ENCODE peak calls at places on chromosome 19, in four cellular contexts. P is transverse colon, L is heart right ventricle, H is astrocyte. V is an unnamed sample.
A peak's percentile ranks its signal among the peaks of the same experiment; 100 is the strongest.

GRCh38 chr19:14048439-14049153 is 13.3 kb downstream of the PALM3 start:
- DNase-seq in L (peak; percentile 42), H (no peak), P (peak; percentile 72), V (peak; percentile 89)

GRCh38 chr19:23190341-23190740 is 59.9 kb downstream of the ZNF724 start:
- DNase-seq in L (no peak), H (no peak), P (no peak), V (no peak)

GRCh38 chr19:15453091-15453498 is 3.3 kb upstream of the WIZ start:
- DNase-seq in P (no peak), H (no peak), L (no peak), V (no peak)

GRCh38 chr19:11496391-11497163 is 9.1 kb downstream of the ZNF653 start:
- DNase-seq in L (peak; percentile 36), P (peak; percentile 76), H (peak; percentile 57), V (peak; percentile 82)

GRCh38 chr19:4352701-4353121 is 9.3 kb downstream of the MPND start:
- DNase-seq in P (no peak), L (no peak), H (peak; percentile 30), V (peak; percentile 80)

GRCh38 chr19:38245826-38246498 is 10.2 kb downstream of the PPP1R14A start:
- DNase-seq in H (no peak), P (no peak), L (no peak), V (peak; percentile 93)

GRCh38 chr19:33124207-33125098 is 7.5 kb upstream of the WDR88 start:
- DNase-seq in P (no peak), L (no peak), H (no peak), V (no peak)

GRCh38 chr19:35363711-35364425 is 5.6 kb downstream of the FFAR3 start:
- DNase-seq in L (no peak), H (no peak), P (no peak), V (no peak)

GRCh38 chr19:13051581-13052165 is 51.0 kb downstream of the LYL1 start:
- DNase-seq in L (no peak), H (no peak), P (peak; percentile 76), V (peak; percentile 72)

GRCh38 chr19:10773969-10774368 is 56.1 kb downstream of the DNM2 start:
- DNase-seq in P (no peak), L (no peak), H (no peak), V (no peak)

GRCh38 chr19:56919308-56919995 is 78.9 kb upstream of the PEG3 start:
- DNase-seq in H (no peak), L (no peak), P (no peak), V (no peak)

GRCh38 chr19:13447978-13448377 is 58.3 kb downstream of the CACNA1A start:
- DNase-seq in H (no peak), L (no peak), P (no peak), V (no peak)

GRCh38 chr19:55712804-55713631 is 25.2 kb downstream of the NLRP9 start:
- DNase-seq in H (no peak), L (no peak), P (no peak), V (no peak)

GRCh38 chr19:31390721-31391120 is 41.5 kb upstream of the TSHZ3 start:
- DNase-seq in H (no peak), P (no peak), L (no peak), V (no peak)

DNA sequence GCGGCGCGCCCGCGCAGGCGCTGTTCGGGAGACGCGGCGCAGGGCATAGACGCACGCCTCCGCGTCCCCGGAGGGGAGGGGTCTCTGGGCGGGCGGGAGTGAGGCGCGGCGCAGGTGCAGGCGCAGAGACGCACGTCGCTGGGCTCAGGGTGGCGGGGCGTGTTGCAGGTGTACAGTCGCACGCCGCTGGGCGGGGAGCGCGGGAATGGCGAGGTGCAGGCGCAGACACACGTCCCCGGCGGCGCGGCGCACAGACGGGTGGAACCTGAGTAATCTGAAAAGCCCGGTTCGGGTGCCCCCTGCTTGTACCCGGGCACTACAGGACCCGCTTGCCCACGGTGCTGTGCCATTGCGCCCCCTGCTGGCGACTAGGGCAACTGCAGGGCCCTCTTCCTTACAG is 44.7 kb downstream of the PLPP2 start:
- DNase-seq in H (no peak), P (peak; percentile 7), L (no peak), V (peak; percentile 69)
- H3K4me3 ChIP-seq in H (no peak overlapping the region), P (no peak overlapping the region), L (no peak overlapping the region), V (no peak overlapping the region)

GRCh38 chr19:52527954-52528326 is 472 bp downstream of the ZNF808 start:
- DNase-seq in L (no peak), P (peak; percentile 10), H (no peak), V (peak; percentile 71)
- H3K27ac ChIP-seq in L (peak overlapping the region; percentile 89), P (peak overlapping the region; percentile 97), H (peak overlapping the region; percentile 54), V (peak overlapping the region; percentile 81)

GRCh38 chr19:44573183-44573582 is 40.2 kb upstream of the IGSF23 start:
- DNase-seq in H (no peak), P (no peak), L (no peak), V (no peak)
- H3K4me3 ChIP-seq in H (no peak overlapping the region), P (no peak overlapping the region), L (no peak overlapping the region), V (no peak overlapping the region)

GRCh38 chr19:7595466-7596133 is at the start of gene CAMSAP3:
- DNase-seq in L (no peak), P (peak; percentile 71), H (no peak), V (no peak)
- H3K27ac ChIP-seq in L (no peak within 1 kb of the TSS), P (peak within 1 kb of the TSS; percentile 81), H (no peak within 1 kb of the TSS), V (no peak within 1 kb of the TSS)

GRCh38 chr19:1318678-1319471 is 33.2 kb downstream of the EFNA2 start:
- DNase-seq in P (no peak), L (no peak), H (no peak), V (no peak)
- H3K4me3 ChIP-seq in P (no peak overlapping the region), L (no peak overlapping the region), H (no peak overlapping the region), V (no peak overlapping the region)

DNA sequence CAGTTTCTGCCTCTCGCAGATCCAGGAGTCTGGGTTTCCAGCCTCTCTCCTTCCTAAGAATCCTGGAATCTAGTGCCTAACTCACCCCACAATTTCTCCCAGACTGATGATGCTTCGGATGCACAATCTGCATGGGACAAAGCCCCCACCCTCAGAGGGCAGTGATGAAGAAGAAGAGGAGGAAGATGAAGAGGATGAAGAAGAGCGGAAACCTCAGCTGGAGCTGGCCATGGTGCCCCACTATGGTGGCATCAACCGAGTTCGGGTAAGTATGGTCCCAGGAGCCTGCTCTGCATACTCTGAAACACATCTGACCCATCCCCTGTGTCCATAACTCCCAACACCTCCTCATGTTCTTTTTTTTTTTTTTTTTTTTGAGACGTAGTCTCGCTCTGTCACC is 796 bp downstream of the GRWD1 start:
- DNase-seq in L (no peak), P (no peak), H (no peak), V (no peak)
- H3K27ac ChIP-seq in L (peak overlapping the region; percentile 94), P (peak overlapping the region; percentile 88), H (peak overlapping the region; percentile 92), V (no peak overlapping the region)

V was measured in aorta.